ENCODE peak calls at places on chromosomes 13 and 19, in six cellular contexts. One of them, this sample, is unnamed.
A peak's percentile ranks its signal among the peaks of the same experiment; 100 is the strongest.

GRCh38 chr19:47363758-47364529 is 14.8 kb downstream of the DHX34 start:
- DNase-seq in GM04504: no peak
- DNase-seq in kidney glomerular epithelial cell: no peak
- DNase-seq in frontal cortex: no peak
- DNase-seq in stimulated activated CD8-positive, alpha-beta memory T cell treated with anti-CD3 and anti-CD28 coated beads, Interleukin-4, amount 100 ng/mL, for 24 hours: no peak
- DNase-seq in thyroid gland: no peak
- DNase-seq in this sample: no peak

GRCh38 chr19:45305007-45305406 is 17.7 kb downstream of the CKM start:
- DNase-seq in kidney glomerular epithelial cell: no peak
- DNase-seq in GM04504: no peak
- DNase-seq in thyroid gland: no peak
- DNase-seq in frontal cortex: no peak
- DNase-seq in stimulated activated CD8-positive, alpha-beta memory T cell treated with anti-CD3 and anti-CD28 coated beads, Interleukin-4, amount 100 ng/mL, for 24 hours: no peak
- DNase-seq in this sample: no peak

GRCh38 chr19:41501854-41502253 is 58.9 kb downstream of the ERICH4 start:
- DNase-seq in kidney glomerular epithelial cell: no peak
- DNase-seq in frontal cortex: no peak
- DNase-seq in thyroid gland: no peak
- DNase-seq in GM04504: no peak
- DNase-seq in stimulated activated CD8-positive, alpha-beta memory T cell treated with anti-CD3 and anti-CD28 coated beads, Interleukin-4, amount 100 ng/mL, for 24 hours: no peak
- DNase-seq in this sample: no peak

GRCh38 chr19:12676384-12676792 is 5.3 kb downstream of the DHPS start:
- DNase-seq in kidney glomerular epithelial cell: peak; percentile 68
- DNase-seq in thyroid gland: peak; percentile 82
- DNase-seq in frontal cortex: peak; percentile 75
- DNase-seq in stimulated activated CD8-positive, alpha-beta memory T cell treated with anti-CD3 and anti-CD28 coated beads, Interleukin-4, amount 100 ng/mL, for 24 hours: peak; percentile 84
- DNase-seq in GM04504: peak; percentile 53
- DNase-seq in this sample: peak; percentile 40

GRCh38 chr13:48585456-48585840 is 52.6 kb upstream of the RCBTB2 start:
- DNase-seq in stimulated activated CD8-positive, alpha-beta memory T cell treated with anti-CD3 and anti-CD28 coated beads, Interleukin-4, amount 100 ng/mL, for 24 hours: no peak
- DNase-seq in kidney glomerular epithelial cell: no peak
- DNase-seq in thyroid gland: peak; percentile 23
- DNase-seq in frontal cortex: peak; percentile 27
- DNase-seq in GM04504: peak; percentile 23
- DNase-seq in this sample: no peak

GRCh38 chr19:12205296-12205695 is 42.4 kb downstream of the ZNF136 start:
- DNase-seq in thyroid gland: no peak
- DNase-seq in frontal cortex: no peak
- DNase-seq in stimulated activated CD8-positive, alpha-beta memory T cell treated with anti-CD3 and anti-CD28 coated beads, Interleukin-4, amount 100 ng/mL, for 24 hours: no peak
- DNase-seq in GM04504: no peak
- DNase-seq in kidney glomerular epithelial cell: no peak
- DNase-seq in this sample: no peak

GRCh38 chr19:2387367-2388288 is 27.6 kb downstream of the TMPRSS9 start:
- DNase-seq in frontal cortex: no peak
- DNase-seq in stimulated activated CD8-positive, alpha-beta memory T cell treated with anti-CD3 and anti-CD28 coated beads, Interleukin-4, amount 100 ng/mL, for 24 hours: no peak
- DNase-seq in GM04504: no peak
- DNase-seq in thyroid gland: no peak
- DNase-seq in kidney glomerular epithelial cell: no peak
- DNase-seq in this sample: no peak

GRCh38 chr19:53868892-53869804 is 1.5 kb downstream of the MYADM start:
- DNase-seq in GM04504: peak; percentile 72
- DNase-seq in frontal cortex: peak; percentile 83
- DNase-seq in thyroid gland: peak; percentile 90
- DNase-seq in kidney glomerular epithelial cell: peak; percentile 75
- DNase-seq in stimulated activated CD8-positive, alpha-beta memory T cell treated with anti-CD3 and anti-CD28 coated beads, Interleukin-4, amount 100 ng/mL, for 24 hours: peak; percentile 76
- DNase-seq in this sample: peak; percentile 37

GRCh38 chr19:37594982-37595382 is 306 bp downstream of the ZNF540 start:
- DNase-seq in GM04504: peak; percentile 19
- DNase-seq in frontal cortex: peak; percentile 47
- DNase-seq in kidney glomerular epithelial cell: no peak
- DNase-seq in stimulated activated CD8-positive, alpha-beta memory T cell treated with anti-CD3 and anti-CD28 coated beads, Interleukin-4, amount 100 ng/mL, for 24 hours: peak; percentile 38
- DNase-seq in thyroid gland: peak; percentile 75
- DNase-seq in this sample: peak; percentile 44

GRCh38 chr19:5186293-5187050 is 154.1 kb downstream of the PTPRS start:
- DNase-seq in GM04504: peak; percentile 88
- DNase-seq in kidney glomerular epithelial cell: no peak
- DNase-seq in frontal cortex: no peak
- DNase-seq in stimulated activated CD8-positive, alpha-beta memory T cell treated with anti-CD3 and anti-CD28 coated beads, Interleukin-4, amount 100 ng/mL, for 24 hours: no peak
- DNase-seq in thyroid gland: no peak
- DNase-seq in this sample: no peak

GRCh38 chr19:56980864-56981263 is 138.9 kb upstream of the USP29 start:
- DNase-seq in frontal cortex: no peak
- DNase-seq in kidney glomerular epithelial cell: no peak
- DNase-seq in GM04504: no peak
- DNase-seq in stimulated activated CD8-positive, alpha-beta memory T cell treated with anti-CD3 and anti-CD28 coated beads, Interleukin-4, amount 100 ng/mL, for 24 hours: no peak
- DNase-seq in thyroid gland: no peak
- DNase-seq in this sample: no peak

GRCh38 chr13:113151745-113152707 is 6.4 kb upstream of the PROZ start:
- DNase-seq in kidney glomerular epithelial cell: no peak
- DNase-seq in GM04504: peak; percentile 43
- DNase-seq in thyroid gland: peak; percentile 16
- DNase-seq in frontal cortex: peak; percentile 49
- DNase-seq in stimulated activated CD8-positive, alpha-beta memory T cell treated with anti-CD3 and anti-CD28 coated beads, Interleukin-4, amount 100 ng/mL, for 24 hours: no peak
- DNase-seq in this sample: no peak

GRCh38 chr13:73225983-73226382 is 167.2 kb downstream of the KLF5 start:
- DNase-seq in GM04504: no peak
- DNase-seq in thyroid gland: no peak
- DNase-seq in stimulated activated CD8-positive, alpha-beta memory T cell treated with anti-CD3 and anti-CD28 coated beads, Interleukin-4, amount 100 ng/mL, for 24 hours: no peak
- DNase-seq in frontal cortex: no peak
- DNase-seq in kidney glomerular epithelial cell: no peak
- DNase-seq in this sample: no peak

GRCh38 chr19:21910318-21910717 is 74.3 kb upstream of the ZNF43 start:
- DNase-seq in stimulated activated CD8-positive, alpha-beta memory T cell treated with anti-CD3 and anti-CD28 coated beads, Interleukin-4, amount 100 ng/mL, for 24 hours: no peak
- DNase-seq in kidney glomerular epithelial cell: no peak
- DNase-seq in GM04504: no peak
- DNase-seq in frontal cortex: no peak
- DNase-seq in thyroid gland: no peak
- DNase-seq in this sample: no peak

GRCh38 chr19:5881543-5882299 is 11.4 kb upstream of the FUT5 start:
- DNase-seq in stimulated activated CD8-positive, alpha-beta memory T cell treated with anti-CD3 and anti-CD28 coated beads, Interleukin-4, amount 100 ng/mL, for 24 hours: no peak
- DNase-seq in thyroid gland: no peak
- DNase-seq in kidney glomerular epithelial cell: no peak
- DNase-seq in frontal cortex: no peak
- DNase-seq in GM04504: no peak
- DNase-seq in this sample: no peak

GRCh38 chr13:28475916-28476725 is 18.8 kb downstream of the FLT1 start:
- DNase-seq in frontal cortex: no peak
- DNase-seq in thyroid gland: no peak
- DNase-seq in kidney glomerular epithelial cell: peak; percentile 16
- DNase-seq in stimulated activated CD8-positive, alpha-beta memory T cell treated with anti-CD3 and anti-CD28 coated beads, Interleukin-4, amount 100 ng/mL, for 24 hours: no peak
- DNase-seq in GM04504: peak; percentile 52
- DNase-seq in this sample: no peak

GRCh38 chr19:1295169-1296012 is 9.7 kb downstream of the EFNA2 start:
- DNase-seq in GM04504: no peak
- DNase-seq in stimulated activated CD8-positive, alpha-beta memory T cell treated with anti-CD3 and anti-CD28 coated beads, Interleukin-4, amount 100 ng/mL, for 24 hours: no peak
- DNase-seq in frontal cortex: peak; percentile 63
- DNase-seq in thyroid gland: no peak
- DNase-seq in kidney glomerular epithelial cell: no peak
- DNase-seq in this sample: no peak

GRCh38 chr13:48994731-48995130 is 19.0 kb downstream of the FNDC3A start:
- DNase-seq in stimulated activated CD8-positive, alpha-beta memory T cell treated with anti-CD3 and anti-CD28 coated beads, Interleukin-4, amount 100 ng/mL, for 24 hours: no peak
- DNase-seq in kidney glomerular epithelial cell: no peak
- DNase-seq in GM04504: no peak
- DNase-seq in thyroid gland: no peak
- DNase-seq in frontal cortex: no peak
- DNase-seq in this sample: no peak

GRCh38 chr13:31894931-31895330 is 136.6 kb upstream of the FRY start:
- DNase-seq in kidney glomerular epithelial cell: no peak
- DNase-seq in GM04504: no peak
- DNase-seq in stimulated activated CD8-positive, alpha-beta memory T cell treated with anti-CD3 and anti-CD28 coated beads, Interleukin-4, amount 100 ng/mL, for 24 hours: no peak
- DNase-seq in thyroid gland: no peak
- DNase-seq in frontal cortex: no peak
- DNase-seq in this sample: no peak

GRCh38 chr19:18159810-18160209 is 6.8 kb downstream of the PIK3R2 start:
- DNase-seq in GM04504: no peak
- DNase-seq in thyroid gland: no peak
- DNase-seq in kidney glomerular epithelial cell: no peak
- DNase-seq in stimulated activated CD8-positive, alpha-beta memory T cell treated with anti-CD3 and anti-CD28 coated beads, Interleukin-4, amount 100 ng/mL, for 24 hours: no peak
- DNase-seq in frontal cortex: no peak
- DNase-seq in this sample: no peak

GRCh38 chr13:94416454-94417080 is 62.9 kb downstream of the DCT start:
- DNase-seq in kidney glomerular epithelial cell: no peak
- DNase-seq in frontal cortex: no peak
- DNase-seq in stimulated activated CD8-positive, alpha-beta memory T cell treated with anti-CD3 and anti-CD28 coated beads, Interleukin-4, amount 100 ng/mL, for 24 hours: no peak
- DNase-seq in GM04504: no peak
- DNase-seq in thyroid gland: no peak
- DNase-seq in this sample: peak; percentile 65

GRCh38 chr19:46723023-46723461 is 6.1 kb upstream of the PRKD2 start:
- DNase-seq in stimulated activated CD8-positive, alpha-beta memory T cell treated with anti-CD3 and anti-CD28 coated beads, Interleukin-4, amount 100 ng/mL, for 24 hours: no peak
- DNase-seq in kidney glomerular epithelial cell: no peak
- DNase-seq in frontal cortex: no peak
- DNase-seq in GM04504: no peak
- DNase-seq in thyroid gland: no peak
- DNase-seq in this sample: no peak

This sample was measured in SHP77 treated with DMSO at 0.1 percent for 48 hours.